ENCODE peak calls at places on chromosomes 3 and 15, in six cellular contexts. T is WTC11; K is IMR-90; P is body of pancreas; F is stimulated activated CD8-positive, alpha-beta memory T cell treated with anti-CD3 and anti-CD28 coated beads, Interleukin-15, amount 100 ng/mL, for 4 hours; A is iris pigment epithelial cell. O is an unnamed sample.

GRCh38 chr15:69749797-69750196 is 297.2 kb downstream of the RPLP1 start:
- DNase-seq in K (no peak), F (no peak), A (no peak), T (no peak), P (no peak), O (no peak)

GRCh38 chr3:105364113-105364512 is 2.6 kb upstream of the ALCAM start:
- DNase-seq in P (no peak), K (peak), T (no peak), A (peak), F (no peak), O (no peak)

GRCh38 chr3:150255416-150255815 is 152.7 kb upstream of the TSC22D2 start:
- DNase-seq in T (no peak), F (no peak), P (peak), K (no peak), A (no peak), O (peak)

GRCh38 chr3:37271636-37272035 is 97.3 kb upstream of the LRRFIP2 start:
- DNase-seq in T (peak), A (no peak), F (no peak), K (no peak), P (no peak), O (no peak)

GRCh38 chr3:29283297-29283681 is 2.4 kb downstream of the RBMS3 start:
- DNase-seq in T (no peak), K (peak), P (no peak), A (no peak), F (no peak), O (no peak)

GRCh38 chr3:55164876-55165275 is 237.0 kb upstream of the LRTM1 start:
- DNase-seq in K (peak), T (no peak), P (no peak), A (no peak), F (no peak), O (no peak)

GRCh38 chr3:184773341-184774186 is 38.4 kb upstream of the VPS8 start:
- DNase-seq in A (no peak), T (no peak), P (no peak), K (no peak), F (no peak), O (no peak)

GRCh38 chr15:31254431-31255175 is 72.0 kb upstream of the KLF13 start:
- DNase-seq in T (no peak), P (peak), F (no peak), K (peak), A (peak), O (no peak)

GRCh38 chr3:79872483-79872882 is 104.7 kb upstream of the ROBO1 start:
- DNase-seq in P (no peak), A (peak), F (no peak), T (no peak), K (peak), O (no peak)

GRCh38 chr3:197600796-197601565 is 45.2 kb upstream of the BDH1 start:
- DNase-seq in K (peak), P (no peak), F (no peak), T (no peak), A (peak), O (no peak)

GRCh38 chr3:32912046-32912445 is 39.4 kb upstream of the CCR4 start:
- DNase-seq in T (no peak), K (no peak), P (no peak), F (no peak), A (no peak), O (no peak)

GRCh38 chr3:197186887-197187588 is 111.4 kb downstream of the DLG1 start:
- DNase-seq in K (peak), T (no peak), P (peak), F (no peak), A (peak), O (peak)

GRCh38 chr3:184716652-184717607 is 5.1 kb upstream of the MAGEF1 start:
- DNase-seq in K (peak), A (peak), T (peak), P (peak), F (no peak), O (peak)

GRCh38 chr15:68464451-68465090 is 32.6 kb upstream of the ITGA11 start:
- DNase-seq in T (no peak), K (peak), F (no peak), P (no peak), A (no peak), O (no peak)

GRCh38 chr15:78633348-78633747 is 7.7 kb downstream of the CHRNB4 start:
- DNase-seq in F (no peak), T (no peak), A (no peak), P (no peak), K (no peak), O (no peak)

GRCh38 chr3:46948830-46949671 is 27.5 kb downstream of the CCDC12 start:
- DNase-seq in P (peak), F (no peak), A (no peak), K (no peak), T (peak), O (no peak)

GRCh38 chr3:71101014-71101413 is 482.5 kb downstream of the FOXP1 start:
- DNase-seq in P (no peak), A (peak), F (no peak), K (peak), T (no peak), O (no peak)

GRCh38 chr15:73941044-73941443 is 14.8 kb downstream of the LOXL1 start:
- DNase-seq in K (peak), F (no peak), A (peak), T (no peak), P (no peak), O (no peak)